ENCODE peak calls at places on chromosomes 6 and 20, in seven cellular contexts. U is IMR-90, H is neural crest cell, E is EH, N is activated B cell treated with CpG ODN at 0.5 μM for 24 hours, V is T-helper 17 cell, A is ascending aorta. I is an unnamed sample.

GRCh38 chr6:35084511-35085203 is 56.5 kb downstream of the TCP11 start:
- DNase-seq in U (no peak), H (no peak), E (no peak), N (no peak), V (no peak), A (peak; percentile 60), I (no peak)

GRCh38 chr20:4227085-4227821 is 211.9 kb upstream of the RNF24 start:
- DNase-seq in U (peak; percentile 73), H (no peak), E (peak; percentile 91), N (no peak), V (no peak), A (no peak), I (peak; percentile 14)

GRCh38 chr6:137311940-137312339 is 92.8 kb upstream of the IFNGR1 start:
- DNase-seq in U (no peak), H (no peak), E (no peak), N (no peak), V (no peak), A (no peak), I (no peak)

GRCh38 chr20:33337119-33337518 is 54.1 kb downstream of the BPIFB1 start:
- DNase-seq in U (no peak), H (no peak), E (peak; percentile 12), N (no peak), V (no peak), A (no peak), I (no peak)

GRCh38 chr20:584375-585301 is 25.5 kb downstream of the TCF15 start:
- DNase-seq in U (no peak), H (no peak), E (no peak), N (no peak), V (no peak), A (no peak), I (peak; percentile 27)

GRCh38 chr6:27092316-27092692 is 155.2 kb upstream of the PRSS16 start:
- DNase-seq in U (no peak), H (no peak), E (no peak), N (no peak), V (no peak), A (no peak), I (no peak)

GRCh38 chr6:163137036-163137435 is 277.5 kb upstream of the QKI start:
- DNase-seq in U (no peak), H (no peak), E (no peak), N (no peak), V (no peak), A (no peak), I (no peak)

GRCh38 chr20:31722388-31723281 is at the start of gene BCL2L1:
- DNase-seq in U (peak; percentile 82), H (peak; percentile 80), E (peak; percentile 89), N (peak; percentile 64), V (peak; percentile 55), A (peak; percentile 93), I (peak; percentile 79)

GRCh38 chr20:44017905-44018683 is 103.4 kb downstream of the TOX2 start:
- DNase-seq in U (peak; percentile 93), H (no peak), E (peak; percentile 94), N (no peak), V (no peak), A (peak; percentile 83), I (no peak)

GRCh38 chr20:4820833-4821518 is 99.3 kb downstream of the PRND start:
- DNase-seq in U (peak; percentile 88), H (no peak), E (peak; percentile 85), N (no peak), V (no peak), A (no peak), I (no peak)

GRCh38 chr6:27582928-27583725 is 110.2 kb upstream of the ZNF184 start:
- DNase-seq in U (peak; percentile 71), H (peak; percentile 46), E (peak; percentile 70), N (no peak), V (no peak), A (no peak), I (peak; percentile 81)

GRCh38 chr6:143279385-143279784 is 171.1 kb downstream of the ADAT2 start:
- DNase-seq in U (peak; percentile 21), H (no peak), E (peak; percentile 34), N (no peak), V (no peak), A (no peak), I (peak; percentile 29)

GRCh38 chr6:129515004-129515403 is 195.0 kb downstream of the ARHGAP18 start:
- DNase-seq in U (no peak), H (no peak), E (no peak), N (no peak), V (no peak), A (no peak), I (no peak)

GRCh38 chr20:9103955-9104354 is 35.1 kb downstream of the PLCB4 start:
- DNase-seq in U (no peak), H (no peak), E (peak; percentile 40), N (no peak), V (no peak), A (no peak), I (no peak)

GRCh38 chr20:2051920-2052319 is 49.7 kb upstream of the STK35 start:
- DNase-seq in U (no peak), H (no peak), E (peak; percentile 13), N (no peak), V (no peak), A (no peak), I (no peak)

GRCh38 chr6:119186490-119186889 is 108.0 kb upstream of the FAM184A start:
- DNase-seq in U (no peak), H (no peak), E (no peak), N (no peak), V (no peak), A (no peak), I (no peak)

GRCh38 chr20:53201588-53201987 is 229.4 kb downstream of the TSHZ2 start:
- DNase-seq in U (no peak), H (no peak), E (no peak), N (no peak), V (no peak), A (no peak), I (no peak)

GRCh38 chr20:63323298-63323820 is 30.4 kb downstream of the COL20A1 start:
- DNase-seq in U (no peak), H (no peak), E (no peak), N (no peak), V (no peak), A (peak; percentile 33), I (no peak)

I was measured in GM12865.